ENCODE peak calls at places on chromosomes 6 and 20, in nine cellular contexts. One of them, this sample, is unnamed.

GRCh38 chr6:154615483-154616025 is 105.1 kb upstream of the CNKSR3 start:
- DNase-seq in HCT116: peak
- DNase-seq in sigmoid colon: peak
- DNase-seq in HL-60: no peak
- DNase-seq in breast epithelium: peak
- DNase-seq in K562: peak
- DNase-seq in prostate gland: peak
- DNase-seq in GM12878: no peak
- DNase-seq in suprapubic skin: no peak
- DNase-seq in this sample: peak

GRCh38 chr6:166351715-166352285 is 9.5 kb upstream of the SFT2D1 start:
- DNase-seq in sigmoid colon: no peak
- DNase-seq in HCT116: no peak
- DNase-seq in prostate gland: no peak
- DNase-seq in breast epithelium: no peak
- DNase-seq in suprapubic skin: no peak
- DNase-seq in GM12878: peak
- DNase-seq in K562: peak
- DNase-seq in HL-60: peak
- DNase-seq in this sample: no peak

GRCh38 chr6:34959221-34959620 is 70.2 kb downstream of the ANKS1A start:
- DNase-seq in suprapubic skin: no peak
- DNase-seq in sigmoid colon: no peak
- DNase-seq in breast epithelium: no peak
- DNase-seq in HL-60: no peak
- DNase-seq in K562: no peak
- DNase-seq in GM12878: no peak
- DNase-seq in HCT116: no peak
- DNase-seq in prostate gland: no peak
- DNase-seq in this sample: no peak

GRCh38 chr20:1637226-1637625 is 17.4 kb upstream of the SIRPB1 start:
- DNase-seq in sigmoid colon: no peak
- DNase-seq in breast epithelium: no peak
- DNase-seq in K562: no peak
- DNase-seq in prostate gland: no peak
- DNase-seq in suprapubic skin: no peak
- DNase-seq in GM12878: no peak
- DNase-seq in HCT116: no peak
- DNase-seq in HL-60: no peak
- DNase-seq in this sample: no peak

GRCh38 chr20:13270211-13270610 is 49.1 kb downstream of the ISM1 start:
- DNase-seq in K562: no peak
- DNase-seq in HL-60: no peak
- DNase-seq in HCT116: no peak
- DNase-seq in sigmoid colon: no peak
- DNase-seq in GM12878: no peak
- DNase-seq in breast epithelium: no peak
- DNase-seq in prostate gland: no peak
- DNase-seq in suprapubic skin: no peak
- DNase-seq in this sample: no peak

GRCh38 chr6:85594197-85594930 is 706 bp upstream of the SNX14 start:
- DNase-seq in prostate gland: peak
- DNase-seq in GM12878: no peak
- DNase-seq in HCT116: no peak
- DNase-seq in suprapubic skin: no peak
- DNase-seq in HL-60: peak
- DNase-seq in breast epithelium: no peak
- DNase-seq in K562: no peak
- DNase-seq in sigmoid colon: no peak
- DNase-seq in this sample: peak

GRCh38 chr6:108627692-108628565 is 67.2 kb downstream of the FOXO3 start:
- DNase-seq in GM12878: no peak
- DNase-seq in suprapubic skin: no peak
- DNase-seq in breast epithelium: no peak
- DNase-seq in sigmoid colon: no peak
- DNase-seq in prostate gland: no peak
- DNase-seq in HCT116: no peak
- DNase-seq in HL-60: no peak
- DNase-seq in K562: no peak
- DNase-seq in this sample: no peak

GRCh38 chr6:11999245-11999644 is 12.9 kb upstream of the HIVEP1 start:
- DNase-seq in suprapubic skin: no peak
- DNase-seq in sigmoid colon: no peak
- DNase-seq in K562: no peak
- DNase-seq in GM12878: no peak
- DNase-seq in breast epithelium: no peak
- DNase-seq in prostate gland: no peak
- DNase-seq in HCT116: no peak
- DNase-seq in HL-60: no peak
- DNase-seq in this sample: no peak

GRCh38 chr6:88982720-88983119 is 19.3 kb upstream of the RNGTT start:
- DNase-seq in GM12878: peak
- DNase-seq in prostate gland: peak
- DNase-seq in K562: peak
- DNase-seq in suprapubic skin: peak
- DNase-seq in HCT116: peak
- DNase-seq in breast epithelium: peak
- DNase-seq in sigmoid colon: peak
- DNase-seq in HL-60: peak
- DNase-seq in this sample: peak

GRCh38 chr6:24990227-24990843 is 54.6 kb upstream of the RIPOR2 start:
- DNase-seq in HL-60: no peak
- DNase-seq in GM12878: no peak
- DNase-seq in sigmoid colon: no peak
- DNase-seq in prostate gland: no peak
- DNase-seq in suprapubic skin: no peak
- DNase-seq in HCT116: no peak
- DNase-seq in K562: no peak
- DNase-seq in breast epithelium: no peak
- DNase-seq in this sample: no peak

GRCh38 chr6:148565321-148565926 is 181.4 kb upstream of the UST start:
- DNase-seq in GM12878: no peak
- DNase-seq in prostate gland: no peak
- DNase-seq in sigmoid colon: no peak
- DNase-seq in breast epithelium: no peak
- DNase-seq in HL-60: no peak
- DNase-seq in K562: no peak
- DNase-seq in HCT116: no peak
- DNase-seq in suprapubic skin: no peak
- DNase-seq in this sample: no peak

GRCh38 chr20:32116079-32116521 is 6.6 kb downstream of the TM9SF4 start:
- DNase-seq in breast epithelium: no peak
- DNase-seq in HL-60: no peak
- DNase-seq in GM12878: no peak
- DNase-seq in K562: no peak
- DNase-seq in prostate gland: no peak
- DNase-seq in HCT116: no peak
- DNase-seq in sigmoid colon: no peak
- DNase-seq in suprapubic skin: no peak
- DNase-seq in this sample: no peak

GRCh38 chr20:47027042-47027441 is 132.4 kb downstream of the EYA2 start:
- DNase-seq in GM12878: no peak
- DNase-seq in HL-60: no peak
- DNase-seq in HCT116: no peak
- DNase-seq in suprapubic skin: no peak
- DNase-seq in K562: no peak
- DNase-seq in sigmoid colon: no peak
- DNase-seq in prostate gland: peak
- DNase-seq in breast epithelium: peak
- DNase-seq in this sample: no peak

GRCh38 chr6:40192516-40192915 is 258.3 kb upstream of the MOCS1 start:
- DNase-seq in breast epithelium: no peak
- DNase-seq in HL-60: no peak
- DNase-seq in GM12878: no peak
- DNase-seq in suprapubic skin: no peak
- DNase-seq in HCT116: no peak
- DNase-seq in prostate gland: no peak
- DNase-seq in K562: no peak
- DNase-seq in sigmoid colon: no peak
- DNase-seq in this sample: no peak

GRCh38 chr6:143513410-143513809 is 1.9 kb upstream of the FUCA2 start:
- DNase-seq in HCT116: no peak
- DNase-seq in suprapubic skin: no peak
- DNase-seq in sigmoid colon: no peak
- DNase-seq in breast epithelium: no peak
- DNase-seq in HL-60: peak
- DNase-seq in prostate gland: no peak
- DNase-seq in GM12878: no peak
- DNase-seq in K562: peak
- DNase-seq in this sample: no peak

GRCh38 chr6:129621252-129621651 is 88.7 kb downstream of the ARHGAP18 start:
- DNase-seq in breast epithelium: no peak
- DNase-seq in prostate gland: no peak
- DNase-seq in suprapubic skin: no peak
- DNase-seq in GM12878: no peak
- DNase-seq in sigmoid colon: no peak
- DNase-seq in HL-60: peak
- DNase-seq in HCT116: no peak
- DNase-seq in K562: no peak
- DNase-seq in this sample: no peak

GRCh38 chr20:910840-911770 is 5.0 kb downstream of the ANGPT4 start:
- DNase-seq in HL-60: no peak
- DNase-seq in sigmoid colon: no peak
- DNase-seq in suprapubic skin: no peak
- DNase-seq in GM12878: no peak
- DNase-seq in prostate gland: no peak
- DNase-seq in HCT116: no peak
- DNase-seq in breast epithelium: no peak
- DNase-seq in K562: no peak
- DNase-seq in this sample: no peak

GRCh38 chr6:53671111-53671510 is 5.6 kb upstream of the KLHL31 start:
- DNase-seq in K562: no peak
- DNase-seq in suprapubic skin: no peak
- DNase-seq in HL-60: no peak
- DNase-seq in sigmoid colon: no peak
- DNase-seq in HCT116: no peak
- DNase-seq in GM12878: no peak
- DNase-seq in breast epithelium: no peak
- DNase-seq in prostate gland: no peak
- DNase-seq in this sample: no peak

GRCh38 chr20:31845300-31845863 is at the start of gene FOXS1:
- DNase-seq in HCT116: no peak
- DNase-seq in HL-60: no peak
- DNase-seq in GM12878: no peak
- DNase-seq in K562: no peak
- DNase-seq in prostate gland: no peak
- DNase-seq in sigmoid colon: no peak
- DNase-seq in suprapubic skin: peak
- DNase-seq in breast epithelium: peak
- DNase-seq in this sample: no peak

GRCh38 chr6:14934844-14935243 is 311.0 kb upstream of the JARID2 start:
- DNase-seq in prostate gland: no peak
- DNase-seq in breast epithelium: no peak
- DNase-seq in HCT116: no peak
- DNase-seq in sigmoid colon: no peak
- DNase-seq in GM12878: no peak
- DNase-seq in suprapubic skin: no peak
- DNase-seq in HL-60: no peak
- DNase-seq in K562: no peak
- DNase-seq in this sample: no peak

GRCh38 chr6:14932485-14933178 is 313.2 kb upstream of the JARID2 start:
- DNase-seq in K562: peak
- DNase-seq in prostate gland: no peak
- DNase-seq in HCT116: no peak
- DNase-seq in HL-60: peak
- DNase-seq in suprapubic skin: no peak
- DNase-seq in GM12878: no peak
- DNase-seq in sigmoid colon: no peak
- DNase-seq in breast epithelium: peak
- DNase-seq in this sample: peak

GRCh38 chr6:14934011-14934410 is 311.9 kb upstream of the JARID2 start:
- DNase-seq in suprapubic skin: no peak
- DNase-seq in GM12878: no peak
- DNase-seq in HCT116: no peak
- DNase-seq in breast epithelium: no peak
- DNase-seq in sigmoid colon: no peak
- DNase-seq in HL-60: no peak
- DNase-seq in prostate gland: no peak
- DNase-seq in K562: no peak
- DNase-seq in this sample: no peak

GRCh38 chr6:14927398-14927797 is 318.5 kb upstream of the JARID2 start:
- DNase-seq in HCT116: no peak
- DNase-seq in suprapubic skin: no peak
- DNase-seq in sigmoid colon: no peak
- DNase-seq in breast epithelium: peak
- DNase-seq in K562: no peak
- DNase-seq in GM12878: no peak
- DNase-seq in HL-60: peak
- DNase-seq in prostate gland: no peak
- DNase-seq in this sample: no peak

GRCh38 chr6:14930366-14930989 is 315.4 kb upstream of the JARID2 start:
- DNase-seq in breast epithelium: no peak
- DNase-seq in K562: no peak
- DNase-seq in suprapubic skin: no peak
- DNase-seq in HCT116: no peak
- DNase-seq in GM12878: no peak
- DNase-seq in sigmoid colon: no peak
- DNase-seq in HL-60: no peak
- DNase-seq in prostate gland: no peak
- DNase-seq in this sample: no peak
- TF ChIP-seq POLR2AphosphoS5 in breast epithelium: no peak
- TF ChIP-seq POLR2AphosphoS5 in K562: no peak
- TF ChIP-seq POLR2AphosphoS5 in suprapubic skin: no peak
- TF ChIP-seq POLR2AphosphoS5 in HCT116: no peak
- TF ChIP-seq POLR2AphosphoS5 in GM12878: no peak
- TF ChIP-seq POLR2AphosphoS5 in sigmoid colon: no peak
- TF ChIP-seq POLR2AphosphoS5 in HL-60: no peak
- TF ChIP-seq POLR2AphosphoS5 in prostate gland: no peak
- TF ChIP-seq POLR2AphosphoS5 in this sample: no peak

GRCh38 chr6:77368660-77369313 is 94.5 kb downstream of the HTR1B start:
- DNase-seq in sigmoid colon: no peak
- DNase-seq in suprapubic skin: no peak
- DNase-seq in HL-60: peak
- DNase-seq in K562: no peak
- DNase-seq in prostate gland: no peak
- DNase-seq in HCT116: peak
- DNase-seq in breast epithelium: peak
- DNase-seq in GM12878: no peak
- DNase-seq in this sample: no peak
- TF ChIP-seq POLR2AphosphoS5 in sigmoid colon: no peak
- TF ChIP-seq POLR2AphosphoS5 in suprapubic skin: no peak
- TF ChIP-seq POLR2AphosphoS5 in HL-60: no peak
- TF ChIP-seq POLR2AphosphoS5 in K562: no peak
- TF ChIP-seq POLR2AphosphoS5 in prostate gland: no peak
- TF ChIP-seq POLR2AphosphoS5 in HCT116: peak
- TF ChIP-seq POLR2AphosphoS5 in breast epithelium: no peak
- TF ChIP-seq POLR2AphosphoS5 in GM12878: no peak
- TF ChIP-seq POLR2AphosphoS5 in this sample: no peak

GRCh38 chr20:44644384-44645131 is 6.9 kb downstream of the ADA start:
- DNase-seq in sigmoid colon: no peak
- DNase-seq in HL-60: peak
- DNase-seq in HCT116: no peak
- DNase-seq in prostate gland: no peak
- DNase-seq in K562: no peak
- DNase-seq in GM12878: peak
- DNase-seq in breast epithelium: no peak
- DNase-seq in suprapubic skin: no peak
- DNase-seq in this sample: no peak
- TF ChIP-seq POLR2AphosphoS5 in sigmoid colon: no peak
- TF ChIP-seq POLR2AphosphoS5 in HL-60: no peak
- TF ChIP-seq POLR2AphosphoS5 in HCT116: no peak
- TF ChIP-seq POLR2AphosphoS5 in prostate gland: no peak
- TF ChIP-seq POLR2AphosphoS5 in K562: no peak
- TF ChIP-seq POLR2AphosphoS5 in GM12878: no peak
- TF ChIP-seq POLR2AphosphoS5 in breast epithelium: no peak
- TF ChIP-seq POLR2AphosphoS5 in suprapubic skin: no peak
- TF ChIP-seq POLR2AphosphoS5 in this sample: no peak

GRCh38 chr6:120493483-120493882 is 840.8 kb downstream of the TBC1D32 start:
- DNase-seq in sigmoid colon: no peak
- DNase-seq in breast epithelium: no peak
- DNase-seq in K562: no peak
- DNase-seq in suprapubic skin: no peak
- DNase-seq in GM12878: no peak
- DNase-seq in HL-60: no peak
- DNase-seq in prostate gland: no peak
- DNase-seq in HCT116: no peak
- DNase-seq in this sample: no peak
- TF ChIP-seq POLR2AphosphoS5 in sigmoid colon: no peak
- TF ChIP-seq POLR2AphosphoS5 in breast epithelium: no peak
- TF ChIP-seq POLR2AphosphoS5 in K562: no peak
- TF ChIP-seq POLR2AphosphoS5 in suprapubic skin: no peak
- TF ChIP-seq POLR2AphosphoS5 in GM12878: no peak
- TF ChIP-seq POLR2AphosphoS5 in HL-60: no peak
- TF ChIP-seq POLR2AphosphoS5 in prostate gland: no peak
- TF ChIP-seq POLR2AphosphoS5 in HCT116: no peak
- TF ChIP-seq POLR2AphosphoS5 in this sample: no peak